ENCODE peak calls at places on chromosomes 6 and 20, in six cellular contexts. I is IMR-90, T is neuronal stem cell, G is mesenchymal stem cell, N is H9, P is H1. O is an unnamed sample.

GRCh38 chr6:150987371-150987828 is 121.9 kb downstream of the MTHFD1L start:
- DNase-seq in I (no peak), T (no peak), G (no peak), N (no peak), P (no peak), O (no peak)

GRCh38 chr20:23267909-23268308 is 82.7 kb upstream of the NXT1 start:
- DNase-seq in I (no peak), T (no peak), G (no peak), N (no peak), P (no peak), O (no peak)

GRCh38 chr20:43386878-43387277 is 70.8 kb upstream of the SRSF6 start:
- DNase-seq in I (no peak), T (no peak), G (no peak), N (no peak), P (no peak), O (no peak)

GRCh38 chr20:47181056-47181862 is 175.2 kb downstream of the ZMYND8 start:
- DNase-seq in I (peak), T (no peak), G (peak), N (peak), P (no peak), O (peak)

GRCh38 chr20:33079267-33079666 is at the start of gene BPIFB4:
- DNase-seq in I (no peak), T (no peak), G (no peak), N (no peak), P (no peak), O (no peak)

GRCh38 chr20:5078399-5078958 is 41.3 kb downstream of the PCNA start:
- DNase-seq in I (peak), T (no peak), G (peak), N (no peak), P (no peak), O (no peak)

GRCh38 chr6:28336284-28337024 is 506 bp upstream of the ZSCAN31 start:
- DNase-seq in I (peak), T (no peak), G (peak), N (no peak), P (no peak), O (no peak)

GRCh38 chr6:126035764-126036163 is 49.4 kb downstream of the TRMT11 start:
- DNase-seq in I (no peak), T (no peak), G (no peak), N (no peak), P (no peak), O (no peak)

GRCh38 chr6:149162924-149163323 is 154.6 kb upstream of the TAB2 start:
- DNase-seq in I (no peak), T (no peak), G (no peak), N (no peak), P (no peak), O (no peak)

GRCh38 chr20:21361266-21361665 is 36.1 kb downstream of the NKX2-4 start:
- DNase-seq in I (peak), T (no peak), G (peak), N (no peak), P (no peak), O (no peak)

DNA sequence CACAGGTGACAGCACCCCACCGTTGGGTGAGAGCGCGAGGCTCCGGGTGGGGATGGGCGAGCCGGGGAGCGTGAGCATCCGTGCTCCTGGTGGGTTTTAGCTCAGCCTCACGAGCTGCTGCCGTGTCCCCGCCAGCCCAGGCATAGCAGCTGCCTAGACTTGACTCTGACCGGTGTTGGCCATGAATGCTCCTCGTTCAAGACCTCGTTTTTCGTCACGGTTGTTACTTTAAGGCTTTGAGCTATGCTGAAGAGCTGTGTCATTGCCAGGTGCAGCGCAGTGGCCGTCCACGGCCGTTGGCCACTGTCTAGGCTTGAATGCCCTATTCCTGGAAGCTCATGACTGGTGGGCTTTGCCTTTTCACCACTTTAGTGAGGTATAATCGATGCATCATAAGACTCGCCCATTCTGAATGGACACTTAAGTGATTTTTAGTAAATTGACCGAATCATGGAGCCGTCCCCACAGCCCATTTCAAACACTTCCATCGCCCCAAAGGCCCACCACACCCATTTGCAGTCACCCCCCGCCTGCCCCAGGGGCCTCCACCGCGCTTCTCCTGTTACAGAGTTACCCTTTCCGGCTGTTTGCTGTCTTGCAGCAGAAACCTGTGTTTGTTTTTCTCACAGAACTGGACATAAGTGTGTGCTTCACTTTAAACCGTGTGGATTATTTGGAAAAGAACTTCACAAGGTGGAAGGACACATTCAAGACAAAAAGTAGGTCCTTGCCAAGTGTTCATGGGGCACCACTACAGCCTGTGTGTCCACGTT is 21.4 kb upstream of the ADRM1 start:
- DNase-seq in I (no peak), T (no peak), G (no peak), N (no peak), P (no peak), O (no peak)
- H2BK5ac ChIP-seq in I (no peak), T (no peak), G (no peak), N (no peak), P (no peak), O (no peak)

GRCh38 chr20:56826306-56826970 is 197.3 kb downstream of the TFAP2C start:
- DNase-seq in I (peak), T (no peak), G (no peak), N (no peak), P (no peak), O (no peak)

GRCh38 chr20:56829788-56830385 is 200.8 kb downstream of the TFAP2C start:
- DNase-seq in I (no peak), T (no peak), G (no peak), N (peak), P (no peak), O (peak)

GRCh38 chr20:56828402-56828801 is 199.3 kb downstream of the TFAP2C start:
- DNase-seq in I (no peak), T (no peak), G (no peak), N (no peak), P (no peak), O (no peak)

GRCh38 chr20:56827763-56828162 is 198.7 kb downstream of the TFAP2C start:
- DNase-seq in I (no peak), T (no peak), G (no peak), N (no peak), P (no peak), O (no peak)

DNA sequence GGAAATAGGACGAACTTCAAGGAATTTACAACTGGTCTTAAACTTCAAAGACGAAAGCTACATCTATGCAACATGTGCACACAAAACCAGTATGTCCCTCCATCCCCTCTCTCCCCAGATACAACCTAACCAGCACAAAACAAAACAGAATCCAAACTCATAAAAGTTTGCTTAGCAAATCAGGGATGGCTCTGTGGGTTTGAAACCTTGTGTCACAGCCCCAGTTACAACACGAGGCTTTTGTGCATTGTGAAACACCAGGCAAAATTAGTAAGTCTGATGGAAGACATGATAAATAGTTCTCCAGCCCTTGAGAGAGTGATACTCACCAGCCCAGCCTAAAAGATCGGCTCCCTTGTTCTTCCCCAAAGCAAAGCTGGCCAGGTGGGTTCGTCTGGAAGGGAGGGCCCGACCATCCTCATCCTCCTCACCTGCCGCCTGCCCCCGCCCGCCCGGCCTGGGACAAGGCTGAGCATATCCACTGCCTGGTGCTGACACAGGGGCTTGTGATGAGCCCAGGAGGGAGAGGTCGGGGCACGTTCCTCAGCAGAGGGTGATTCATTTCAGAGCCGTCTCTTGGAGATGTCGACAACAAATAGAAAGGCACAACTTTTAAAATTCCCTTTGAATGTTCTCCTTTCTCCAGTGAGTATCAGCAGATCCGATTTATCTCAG is 198.0 kb downstream of the TFAP2C start:
- DNase-seq in I (no peak), T (no peak), G (peak), N (no peak), P (no peak), O (no peak)
- H2BK5ac ChIP-seq in I (no peak), T (no peak), G (no peak), N (no peak), P (no peak), O (no peak)

DNA sequence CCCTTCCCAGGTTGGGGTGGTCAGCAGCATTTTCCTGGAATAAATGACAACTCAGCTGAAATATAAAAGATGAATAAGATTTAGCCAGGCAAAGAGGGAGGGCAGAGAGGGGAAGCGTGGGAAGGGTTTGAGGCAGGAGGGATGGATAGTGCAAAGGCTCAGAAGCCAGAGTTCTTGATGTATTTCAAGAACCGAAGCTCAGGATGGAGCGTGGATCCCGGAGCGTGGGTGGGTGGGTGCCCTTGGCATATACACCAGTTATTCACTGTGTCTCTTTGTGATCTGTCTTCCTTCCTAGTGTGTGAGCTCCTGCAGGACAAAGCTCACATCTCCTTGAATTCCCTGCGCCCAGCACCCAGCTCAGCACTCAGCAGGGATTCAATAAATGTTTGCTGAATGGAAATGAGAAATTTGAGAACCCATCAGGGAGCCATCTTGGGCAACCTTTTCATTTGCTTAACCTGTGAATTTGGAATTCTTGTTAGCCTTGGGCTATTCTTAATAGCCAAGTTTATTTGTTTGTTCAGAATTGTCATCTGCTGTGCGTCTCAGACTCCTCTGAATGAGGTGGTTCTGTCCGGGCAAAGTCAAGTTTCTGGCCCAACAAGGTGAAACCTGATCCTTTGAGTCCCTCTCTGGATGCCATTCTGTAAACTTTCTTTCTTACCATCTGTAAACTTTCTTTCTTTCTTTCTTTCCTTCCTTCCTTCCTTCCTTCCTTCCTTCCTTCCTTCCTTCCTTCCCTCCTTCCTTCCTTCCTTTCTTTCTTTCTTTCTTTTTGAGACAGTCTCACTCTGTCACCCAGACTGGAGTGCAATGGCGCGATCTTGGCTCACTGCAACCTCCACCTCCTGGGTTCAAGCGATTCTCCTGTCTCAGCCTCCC is 13.3 kb upstream of the MMP9 start:
- DNase-seq in I (no peak), T (no peak), G (no peak), N (no peak), P (no peak), O (no peak)
- H2BK5ac ChIP-seq in I (no peak), T (no peak), G (no peak), N (no peak), P (no peak), O (no peak)

GRCh38 chr6:157469378-157469777 is 88.4 kb downstream of the ZDHHC14 start:
- DNase-seq in I (no peak), T (no peak), G (no peak), N (peak), P (no peak), O (no peak)
- H2BK5ac ChIP-seq in I (no peak), T (no peak), G (no peak), N (no peak), P (no peak), O (no peak)

DNA sequence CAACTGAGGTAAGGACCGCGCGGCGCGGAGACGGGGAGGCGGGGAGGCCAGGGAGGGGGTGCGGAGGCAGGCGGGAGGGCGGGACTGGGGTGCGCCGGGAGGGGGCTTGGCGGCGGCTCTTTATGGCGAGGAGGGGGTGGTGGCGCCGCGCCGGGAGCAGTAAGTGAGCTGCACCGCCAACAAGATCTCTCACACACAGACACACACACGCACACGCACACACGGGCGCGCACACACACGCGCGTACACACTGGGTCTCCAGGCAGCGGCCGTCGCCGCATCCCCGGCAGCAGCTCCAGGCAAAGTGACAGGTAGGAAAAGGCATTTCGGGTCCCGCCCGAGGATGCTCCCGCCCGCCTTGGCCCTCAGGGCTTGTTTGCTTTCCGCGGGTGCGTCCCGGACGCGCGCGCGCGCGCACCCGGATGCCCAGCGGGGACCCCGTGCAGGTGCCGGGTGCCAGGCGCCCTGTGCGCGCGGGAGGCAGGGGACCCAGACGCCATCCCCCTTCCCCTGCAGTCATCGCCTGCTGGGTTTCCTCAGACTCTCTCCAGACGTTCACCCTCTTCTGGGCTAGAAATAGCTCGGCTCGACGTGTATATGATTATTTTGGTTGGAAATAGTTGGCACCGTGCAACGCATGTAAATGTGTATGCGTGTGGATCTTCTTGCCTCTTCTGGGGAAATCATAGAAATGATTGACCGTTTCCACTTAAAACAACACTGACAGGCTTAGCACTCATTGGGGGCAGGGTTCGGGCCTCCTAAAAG is at the start of gene PLCB4:
- DNase-seq in I (peak), T (peak), G (peak), N (peak), P (no peak), O (peak)
- H2BK5ac ChIP-seq in I (peak), T (peak), G (peak), N (no peak), P (peak), O (peak)

GRCh38 chr6:35494161-35494563 is 2.7 kb downstream of the TEAD3 start:
- DNase-seq in I (peak), T (no peak), G (peak), N (peak), P (no peak), O (no peak)
- H2BK5ac ChIP-seq in I (peak), T (peak), G (no peak), N (no peak), P (peak), O (no peak)